ENCODE peak calls at places on chromosomes 4 and X, in eight cellular contexts. One of them, this sample, is unnamed.

GRCh38 chrX:39397561-39398200 is 596.4 kb downstream of the MID1IP1 start:
- DNase-seq in right atrium auricular region: no peak
- DNase-seq in brain microvascular endothelial cell: no peak
- DNase-seq in IMR-90: no peak
- DNase-seq in H1: no peak
- DNase-seq in endodermal cell: no peak
- DNase-seq in MM.1S: no peak
- DNase-seq in GM23248: no peak
- DNase-seq in this sample: no peak

GRCh38 chr4:1809754-1810502 is 16.8 kb downstream of the FGFR3 start:
- DNase-seq in GM23248: peak
- DNase-seq in brain microvascular endothelial cell: peak
- DNase-seq in endodermal cell: peak
- DNase-seq in H1: peak
- DNase-seq in right atrium auricular region: no peak
- DNase-seq in IMR-90: peak
- DNase-seq in MM.1S: peak
- DNase-seq in this sample: no peak

GRCh38 chr4:142331646-142332045 is 514.5 kb downstream of the INPP4B start:
- DNase-seq in GM23248: no peak
- DNase-seq in H1: no peak
- DNase-seq in right atrium auricular region: no peak
- DNase-seq in brain microvascular endothelial cell: no peak
- DNase-seq in IMR-90: peak
- DNase-seq in endodermal cell: no peak
- DNase-seq in MM.1S: no peak
- DNase-seq in this sample: no peak

GRCh38 chrX:16970977-16971376 is 24.5 kb downstream of the REPS2 start:
- DNase-seq in H1: no peak
- DNase-seq in brain microvascular endothelial cell: peak
- DNase-seq in IMR-90: peak
- DNase-seq in endodermal cell: no peak
- DNase-seq in right atrium auricular region: no peak
- DNase-seq in GM23248: peak
- DNase-seq in MM.1S: no peak
- DNase-seq in this sample: no peak

GRCh38 chrX:5957506-5957905 is 271.2 kb downstream of the NLGN4X start:
- DNase-seq in endodermal cell: no peak
- DNase-seq in IMR-90: no peak
- DNase-seq in H1: no peak
- DNase-seq in brain microvascular endothelial cell: no peak
- DNase-seq in GM23248: no peak
- DNase-seq in right atrium auricular region: no peak
- DNase-seq in MM.1S: no peak
- DNase-seq in this sample: no peak

GRCh38 chr4:145979160-145979559 is 40.5 kb upstream of the ZNF827 start:
- DNase-seq in H1: no peak
- DNase-seq in IMR-90: no peak
- DNase-seq in brain microvascular endothelial cell: no peak
- DNase-seq in MM.1S: no peak
- DNase-seq in endodermal cell: no peak
- DNase-seq in right atrium auricular region: no peak
- DNase-seq in GM23248: no peak
- DNase-seq in this sample: no peak

GRCh38 chr4:78293348-78293747 is 236.2 kb downstream of the FRAS1 start:
- DNase-seq in right atrium auricular region: no peak
- DNase-seq in endodermal cell: no peak
- DNase-seq in IMR-90: peak
- DNase-seq in brain microvascular endothelial cell: peak
- DNase-seq in MM.1S: no peak
- DNase-seq in GM23248: peak
- DNase-seq in H1: no peak
- DNase-seq in this sample: no peak

GRCh38 chrX:109709129-109709631 is 23.9 kb downstream of the ACSL4 start:
- DNase-seq in GM23248: peak
- DNase-seq in IMR-90: peak
- DNase-seq in MM.1S: peak
- DNase-seq in H1: no peak
- DNase-seq in brain microvascular endothelial cell: no peak
- DNase-seq in endodermal cell: no peak
- DNase-seq in right atrium auricular region: no peak
- DNase-seq in this sample: no peak

GRCh38 chrX:39957816-39958561 is 139.8 kb downstream of the BCOR start:
- DNase-seq in H1: no peak
- DNase-seq in brain microvascular endothelial cell: peak
- DNase-seq in MM.1S: no peak
- DNase-seq in GM23248: peak
- DNase-seq in IMR-90: peak
- DNase-seq in right atrium auricular region: no peak
- DNase-seq in endodermal cell: no peak
- DNase-seq in this sample: no peak

GRCh38 chr4:1249731-1250526 is 999 bp upstream of the CTBP1 start:
- DNase-seq in brain microvascular endothelial cell: peak
- DNase-seq in H1: peak
- DNase-seq in right atrium auricular region: peak
- DNase-seq in IMR-90: no peak
- DNase-seq in endodermal cell: peak
- DNase-seq in MM.1S: peak
- DNase-seq in GM23248: peak
- DNase-seq in this sample: no peak

GRCh38 chr4:137531121-137531520 is 1.2 kb downstream of the PCDH18 start:
- DNase-seq in right atrium auricular region: no peak
- DNase-seq in MM.1S: no peak
- DNase-seq in endodermal cell: peak
- DNase-seq in brain microvascular endothelial cell: peak
- DNase-seq in GM23248: peak
- DNase-seq in H1: no peak
- DNase-seq in IMR-90: peak
- DNase-seq in this sample: no peak

GRCh38 chrX:48492293-48492910 is 16.4 kb upstream of the PORCN start:
- DNase-seq in IMR-90: peak
- DNase-seq in H1: no peak
- DNase-seq in GM23248: peak
- DNase-seq in endodermal cell: no peak
- DNase-seq in brain microvascular endothelial cell: peak
- DNase-seq in MM.1S: no peak
- DNase-seq in right atrium auricular region: no peak
- DNase-seq in this sample: no peak
- H3K27ac ChIP-seq in IMR-90: peak
- H3K27ac ChIP-seq in H1: no peak
- H3K27ac ChIP-seq in GM23248: peak
- H3K27ac ChIP-seq in endodermal cell: no peak
- H3K27ac ChIP-seq in brain microvascular endothelial cell: peak
- H3K27ac ChIP-seq in MM.1S: no peak
- H3K27ac ChIP-seq in right atrium auricular region: no peak
- H3K27ac ChIP-seq in this sample: peak

GRCh38 chrX:115561605-115562491 is 874 bp downstream of the PLS3 start:
- DNase-seq in H1: peak
- DNase-seq in endodermal cell: peak
- DNase-seq in IMR-90: peak
- DNase-seq in brain microvascular endothelial cell: no peak
- DNase-seq in GM23248: peak
- DNase-seq in MM.1S: no peak
- DNase-seq in right atrium auricular region: no peak
- DNase-seq in this sample: no peak
- H3K27ac ChIP-seq in H1: peak
- H3K27ac ChIP-seq in endodermal cell: peak
- H3K27ac ChIP-seq in IMR-90: peak
- H3K27ac ChIP-seq in brain microvascular endothelial cell: peak
- H3K27ac ChIP-seq in GM23248: peak
- H3K27ac ChIP-seq in MM.1S: no peak
- H3K27ac ChIP-seq in right atrium auricular region: peak
- H3K27ac ChIP-seq in this sample: peak

GRCh38 chr4:7828011-7828720 is 111.5 kb downstream of the AFAP1 start:
- DNase-seq in endodermal cell: no peak
- DNase-seq in right atrium auricular region: peak
- DNase-seq in MM.1S: peak
- DNase-seq in IMR-90: peak
- DNase-seq in GM23248: peak
- DNase-seq in brain microvascular endothelial cell: peak
- DNase-seq in H1: no peak
- DNase-seq in this sample: peak
- H3K27ac ChIP-seq in endodermal cell: peak
- H3K27ac ChIP-seq in right atrium auricular region: peak
- H3K27ac ChIP-seq in MM.1S: peak
- H3K27ac ChIP-seq in IMR-90: peak
- H3K27ac ChIP-seq in GM23248: peak
- H3K27ac ChIP-seq in brain microvascular endothelial cell: peak
- H3K27ac ChIP-seq in H1: no peak
- H3K27ac ChIP-seq in this sample: peak

GRCh38 chrX:4240541-4241194 is 527.2 kb upstream of the PRKX start:
- DNase-seq in H1: no peak
- DNase-seq in right atrium auricular region: no peak
- DNase-seq in MM.1S: peak
- DNase-seq in brain microvascular endothelial cell: no peak
- DNase-seq in GM23248: no peak
- DNase-seq in endodermal cell: no peak
- DNase-seq in IMR-90: no peak
- DNase-seq in this sample: no peak

GRCh38 chrX:4243759-4244158 is 530.3 kb upstream of the PRKX start:
- DNase-seq in right atrium auricular region: no peak
- DNase-seq in MM.1S: no peak
- DNase-seq in brain microvascular endothelial cell: no peak
- DNase-seq in IMR-90: no peak
- DNase-seq in endodermal cell: no peak
- DNase-seq in GM23248: no peak
- DNase-seq in H1: no peak
- DNase-seq in this sample: no peak

GRCh38 chrX:4238916-4239315 is 525.5 kb upstream of the PRKX start:
- DNase-seq in brain microvascular endothelial cell: no peak
- DNase-seq in right atrium auricular region: no peak
- DNase-seq in GM23248: no peak
- DNase-seq in IMR-90: no peak
- DNase-seq in endodermal cell: no peak
- DNase-seq in MM.1S: no peak
- DNase-seq in H1: no peak
- DNase-seq in this sample: no peak

GRCh38 chrX:4239650-4240540 is 526.4 kb upstream of the PRKX start:
- DNase-seq in right atrium auricular region: no peak
- DNase-seq in brain microvascular endothelial cell: no peak
- DNase-seq in IMR-90: no peak
- DNase-seq in MM.1S: peak
- DNase-seq in endodermal cell: no peak
- DNase-seq in H1: no peak
- DNase-seq in GM23248: no peak
- DNase-seq in this sample: no peak
- H3K27ac ChIP-seq in right atrium auricular region: no peak
- H3K27ac ChIP-seq in brain microvascular endothelial cell: no peak
- H3K27ac ChIP-seq in IMR-90: no peak
- H3K27ac ChIP-seq in MM.1S: peak
- H3K27ac ChIP-seq in endodermal cell: no peak
- H3K27ac ChIP-seq in H1: no peak
- H3K27ac ChIP-seq in GM23248: no peak
- H3K27ac ChIP-seq in this sample: no peak

This sample was measured in epithelial cell of prostate.